ENCODE peak calls at places on chromosomes 6 and 20, in four cellular contexts. R, X, B and H are unnamed samples.

GRCh38 chr20:52708137-52708536 is 264.0 kb upstream of the TSHZ2 start:
- DNase-seq in X (no peak), R (no peak), B (no peak), H (no peak)

GRCh38 chr20:44215125-44215524 is 4.6 kb upstream of the OSER1 start:
- DNase-seq in R (peak; percentile 56), B (peak; percentile 68), X (peak; percentile 26), H (peak; percentile 62)

GRCh38 chr6:160667854-160668481 is 3.9 kb upstream of the LPA start:
- DNase-seq in B (peak; percentile 56), R (no peak), X (no peak), H (no peak)

GRCh38 chr20:36105731-36106226 is 48.8 kb upstream of the EPB41L1 start:
- DNase-seq in X (no peak), R (peak; percentile 51), B (peak; percentile 95), H (no peak)

GRCh38 chr6:154447929-154448328 is 62.6 kb downstream of the CNKSR3 start:
- DNase-seq in R (no peak), X (no peak), B (no peak), H (no peak)

GRCh38 chr20:64049060-64049886 is at the start of gene SOX18:
- DNase-seq in X (no peak), R (no peak), B (no peak), H (peak; percentile 64)

GRCh38 chr6:125667326-125667725 is 82.1 kb upstream of the HEY2 start:
- DNase-seq in R (no peak), X (no peak), B (no peak), H (no peak)

GRCh38 chr6:33904050-33904827 is 100.4 kb upstream of the MLN start:
- DNase-seq in X (no peak), R (no peak), B (peak; percentile 30), H (no peak)

GRCh38 chr20:15162061-15162740 is 824.8 kb upstream of the FLRT3 start:
- DNase-seq in B (no peak), X (no peak), R (no peak), H (no peak)

GRCh38 chr20:63690898-63691710 is 5.3 kb upstream of the TNFRSF6B start:
- DNase-seq in X (no peak), B (no peak), R (no peak), H (no peak)

GRCh38 chr6:137036566-137037300 is 8.0 kb downstream of the IL20RA start:
- DNase-seq in R (no peak), X (no peak), B (peak; percentile 27), H (no peak)

GRCh38 chr20:35398660-35399144 is 13.1 kb downstream of the UQCC1 start:
- DNase-seq in R (no peak), X (no peak), B (no peak), H (no peak)

GRCh38 chr6:3406362-3406809 is 50.5 kb downstream of the SLC22A23 start:
- DNase-seq in B (no peak), X (no peak), R (no peak), H (no peak)

GRCh38 chr6:23243858-23244257 is 674.5 kb downstream of the HDGFL1 start:
- DNase-seq in R (no peak), B (no peak), X (no peak), H (no peak)

GRCh38 chr6:5423251-5423650 is 161.9 kb downstream of the FARS2 start:
- DNase-seq in B (no peak), R (no peak), X (no peak), H (no peak)

GRCh38 chr6:2197177-2197671 is 48.2 kb downstream of the GMDS start:
- DNase-seq in B (peak; percentile 42), R (no peak), X (no peak), H (no peak)

GRCh38 chr6:69835414-69836179 is 30.8 kb upstream of the COL19A1 start:
- DNase-seq in R (no peak), B (peak; percentile 34), X (peak; percentile 6), H (no peak)

GRCh38 chr6:129902681-129903080 is 41.6 kb upstream of the TMEM244 start:
- DNase-seq in B (no peak), X (no peak), R (no peak), H (no peak)

GRCh38 chr6:280775-281468 is 11.4 kb upstream of the DUSP22 start:
- DNase-seq in B (no peak), R (peak; percentile 29), X (no peak), H (no peak)

GRCh38 chr20:46151936-46152335 is 33.8 kb downstream of the CD40 start:
- DNase-seq in R (no peak), X (no peak), B (no peak), H (no peak)

GRCh38 chr6:37868447-37868825 is 48.9 kb downstream of the ZFAND3 start:
- DNase-seq in X (no peak), R (no peak), B (no peak), H (no peak)
- H3K4me1 ChIP-seq in X (no peaks in the 10 kb centered on the region), R (peaks cover 26% of the 10 kb centered on the region), B (peaks cover 13% of the 10 kb centered on the region), H (peaks cover 46% of the 10 kb centered on the region)

GRCh38 chr6:10028202-10028601 is 386.7 kb downstream of the TFAP2A start:
- DNase-seq in B (no peak), R (no peak), X (no peak), H (no peak)
- H3K4me1 ChIP-seq in B (no peaks in the 10 kb centered on the region), R (no peaks in the 10 kb centered on the region), X (no peaks in the 10 kb centered on the region), H (no peaks in the 10 kb centered on the region)

GRCh38 chr6:106161893-106162292 is 75.8 kb downstream of the PRDM1 start:
- DNase-seq in R (no peak), X (no peak), B (no peak), H (no peak)

GRCh38 chr6:106159531-106159940 is 73.4 kb downstream of the PRDM1 start:
- DNase-seq in B (no peak), R (no peak), X (no peak), H (no peak)

GRCh38 chr6:106160189-106160588 is 74.1 kb downstream of the PRDM1 start:
- DNase-seq in R (no peak), X (no peak), B (no peak), H (no peak)

GRCh38 chr6:106162926-106163325 is 76.8 kb downstream of the PRDM1 start:
- DNase-seq in X (no peak), R (no peak), B (no peak), H (no peak)

GRCh38 chr6:106161475-106161874 is 75.3 kb downstream of the PRDM1 start:
- DNase-seq in R (no peak), X (no peak), B (no peak), H (no peak)
- H3K4me1 ChIP-seq in R (no peaks in the 10 kb centered on the region), X (peaks cover 12% of the 10 kb centered on the region), B (no peaks in the 10 kb centered on the region), H (no peaks in the 10 kb centered on the region)

GRCh38 chr20:53937929-53938367 is 132.4 kb downstream of the BCAS1 start:
- DNase-seq in R (no peak), X (no peak), B (no peak), H (no peak)
- H3K4me1 ChIP-seq in R (peaks cover 19% of the 10 kb centered on the region), X (peaks cover 23% of the 10 kb centered on the region), B (peaks cover 13% of the 10 kb centered on the region), H (peaks cover 70% of the 10 kb centered on the region)

GRCh38 chr6:144824018-144824417 is 538.9 kb downstream of the UTRN start:
- DNase-seq in B (no peak), R (no peak), X (peak; percentile 24), H (no peak)
- H3K4me1 ChIP-seq in B (no peaks in the 10 kb centered on the region), R (no peaks in the 10 kb centered on the region), X (no peaks in the 10 kb centered on the region), H (no peaks in the 10 kb centered on the region)

DNA sequence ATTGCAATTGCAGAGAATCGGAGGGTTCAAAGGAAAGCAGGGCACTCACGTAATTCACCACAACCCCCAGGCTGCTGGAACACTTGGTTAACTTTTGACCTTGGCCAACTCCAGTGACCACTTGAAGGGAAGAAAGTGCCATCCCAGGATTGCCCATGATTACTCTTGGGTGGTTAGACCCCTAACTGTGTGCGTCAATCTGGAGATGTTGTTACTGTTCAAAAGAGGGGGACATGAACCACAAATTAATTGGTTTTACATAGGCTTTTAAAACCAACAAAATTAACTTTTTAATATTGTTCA is 50.1 kb upstream of the NCOA3 start:
- DNase-seq in X (no peak), B (no peak), R (no peak), H (no peak)
- H3K4me1 ChIP-seq in X (no peaks in the 10 kb centered on the region), B (peaks cover 7% of the 10 kb centered on the region), R (no peaks in the 10 kb centered on the region), H (no peaks in the 10 kb centered on the region)

DNA sequence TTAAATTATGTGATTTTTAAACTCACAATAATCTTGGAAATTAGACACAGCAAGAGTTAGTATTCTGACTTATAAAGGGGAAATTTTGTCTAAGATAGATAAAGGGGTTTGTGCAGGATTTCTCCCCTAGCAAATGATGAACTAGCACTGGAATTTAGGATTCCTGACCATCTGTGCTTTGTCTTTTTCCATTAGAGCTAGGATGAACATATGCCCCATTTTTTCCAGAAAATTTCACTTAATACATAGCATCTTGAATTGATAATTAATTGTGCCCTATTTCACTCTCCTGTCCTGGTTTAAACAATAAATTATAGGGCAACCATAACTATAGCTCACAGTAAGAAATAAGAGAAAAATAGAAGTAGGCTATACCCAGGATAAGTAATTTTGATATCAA is 601.0 kb downstream of the GRIK2 start:
- DNase-seq in B (no peak), X (no peak), R (no peak), H (no peak)
- H3K4me1 ChIP-seq in B (no peaks in the 10 kb centered on the region), X (no peaks in the 10 kb centered on the region), R (no peaks in the 10 kb centered on the region), H (no peaks in the 10 kb centered on the region)

DNA sequence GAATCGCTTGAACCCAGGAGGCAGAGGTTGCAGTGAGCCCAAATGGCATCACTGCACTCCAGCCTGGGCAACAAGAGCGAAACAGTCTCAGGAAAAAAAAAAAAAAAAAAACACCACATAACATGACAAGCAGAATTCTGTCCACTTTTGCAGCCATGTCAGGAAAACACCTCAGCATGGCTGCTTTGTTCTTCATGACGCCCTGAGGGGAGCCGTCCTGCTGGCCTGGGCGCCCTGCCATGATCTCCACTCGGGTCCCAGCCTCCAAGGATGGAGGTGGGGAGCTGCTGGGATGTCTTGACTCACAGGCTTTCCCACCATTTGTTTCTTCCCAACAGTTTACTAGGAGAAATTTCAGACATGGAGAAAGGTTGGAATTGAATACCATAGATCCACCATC is 42.2 kb downstream of the SNX9 start:
- DNase-seq in X (no peak), R (no peak), B (no peak), H (no peak)
- H3K4me1 ChIP-seq in X (no peaks in the 10 kb centered on the region), R (peaks cover 14% of the 10 kb centered on the region), B (peaks cover 25% of the 10 kb centered on the region), H (peaks cover 81% of the 10 kb centered on the region)

GRCh38 chr6:32195652-32195901 is 3.1 kb upstream of the GPSM3 start:
- DNase-seq in R (peak; percentile 100), X (peak; percentile 100), B (peak; percentile 100), H (peak; percentile 100)

GRCh38 chr6:32194388-32194787 is 1.9 kb upstream of the GPSM3 start:
- DNase-seq in B (no peak), R (no peak), X (no peak), H (no peak)

GRCh38 chr6:32195902-32196681 is 3.6 kb upstream of the GPSM3 start:
- DNase-seq in B (peak; percentile 92), R (peak; percentile 83), X (peak; percentile 84), H (peak; percentile 92)

GRCh38 chr6:32196682-32197616 is 4.5 kb upstream of the GPSM3 start:
- DNase-seq in B (peak; percentile 39), R (no peak), X (no peak), H (peak; percentile 55)

GRCh38 chr6:32194825-32195651 is 2.6 kb upstream of the GPSM3 start:
- DNase-seq in R (no peak), X (no peak), B (no peak), H (no peak)
- H3K4me1 ChIP-seq in R (no peaks in the 10 kb centered on the region), X (peaks cover 37% of the 10 kb centered on the region), B (peaks cover 28% of the 10 kb centered on the region), H (peaks cover 64% of the 10 kb centered on the region)

GRCh38 chr20:31705598-31706597 is 16.8 kb downstream of the BCL2L1 start:
- DNase-seq in R (no peak), X (no peak), B (no peak), H (no peak)
- H3K4me1 ChIP-seq in R (peaks cover 46% of the 10 kb centered on the region), X (no peaks in the 10 kb centered on the region), B (peaks cover 86% of the 10 kb centered on the region), H (peaks cover 98% of the 10 kb centered on the region)